ENCODE peak calls at places on chromosomes 4 and X, in six cellular contexts. T is HepG2, S is K562, P is SK-N-SH, N is H1, I is HCT116. W is an unnamed sample.

GRCh38 chr4:154545689-154546088 is 4.5 kb downstream of the PLRG1 start:
- DNase-seq in T (no peak), S (no peak), P (no peak), N (no peak), I (no peak), W (no peak)

GRCh38 chr4:183906486-183906735 is 1.3 kb downstream of the STOX2 start:
- DNase-seq in T (no peak), S (no peak), P (peak), N (no peak), I (no peak), W (no peak)

GRCh38 chr4:5956285-5957021 is 61.8 kb downstream of the C4orf50 start:
- DNase-seq in T (peak), S (no peak), P (peak), N (no peak), I (no peak), W (no peak)

GRCh38 chr4:179353791-179354190 is 1911.6 kb upstream of the AGA start:
- DNase-seq in T (no peak), S (no peak), P (no peak), N (no peak), I (no peak), W (no peak)

GRCh38 chr4:101678180-101678579 is 112.3 kb upstream of the BANK1 start:
- DNase-seq in T (no peak), S (no peak), P (no peak), N (no peak), I (no peak), W (no peak)

GRCh38 chr4:39255266-39255665 is 72.9 kb downstream of the WDR19 start:
- DNase-seq in T (peak), S (peak), P (no peak), N (no peak), I (no peak), W (no peak)

GRCh38 chr4:3225946-3226345 is 23.0 kb upstream of the MSANTD1 start:
- DNase-seq in T (no peak), S (no peak), P (no peak), N (no peak), I (no peak), W (no peak)

GRCh38 chrX:1283093-1283492 is 14.5 kb downstream of the CSF2RA start:
- DNase-seq in T (no peak), S (no peak), P (no peak), N (no peak), I (no peak), W (no peak)

GRCh38 chr4:137310593-137311490 is 221.5 kb downstream of the PCDH18 start:
- DNase-seq in T (no peak), S (no peak), P (peak), N (no peak), I (no peak), W (no peak)

GRCh38 chr4:176534566-176534965 is 214.8 kb downstream of the SPCS3 start:
- DNase-seq in T (no peak), S (no peak), P (no peak), N (no peak), I (no peak), W (no peak)

GRCh38 chr4:93169966-93170365 is 658.6 kb upstream of the ATOH1 start:
- DNase-seq in T (no peak), S (no peak), P (no peak), N (no peak), I (no peak), W (no peak)

GRCh38 chr4:143253156-143253555 is 68.4 kb downstream of the USP38 start:
- DNase-seq in T (no peak), S (no peak), P (no peak), N (no peak), I (no peak), W (no peak)

GRCh38 chr4:95360911-95361695 is 187.7 kb downstream of the UNC5C start:
- DNase-seq in T (no peak), S (no peak), P (no peak), N (no peak), I (no peak), W (no peak)

GRCh38 chrX:9285342-9285771 is 179.5 kb upstream of the TBL1X start:
- DNase-seq in T (no peak), S (no peak), P (no peak), N (no peak), I (no peak), W (no peak)

GRCh38 chrX:108299101-108299591 is 139.1 kb downstream of the COL4A6 start:
- DNase-seq in T (peak), S (no peak), P (no peak), N (no peak), I (no peak), W (no peak)

GRCh38 chrX:38937400-38937799 is 136.1 kb downstream of the MID1IP1 start:
- DNase-seq in T (peak), S (no peak), P (no peak), N (no peak), I (no peak), W (peak)

GRCh38 chrX:154540897-154541535 is 5.6 kb downstream of the G6PD start:
- DNase-seq in T (peak), S (no peak), P (no peak), N (no peak), I (no peak), W (peak)

GRCh38 chr4:183686461-183686860 is 27.4 kb downstream of the TRAPPC11 start:
- DNase-seq in T (no peak), S (no peak), P (no peak), N (no peak), I (no peak), W (no peak)

GRCh38 chrX:40167240-40168182 is 69.8 kb upstream of the BCOR start:
- DNase-seq in T (no peak), S (peak), P (no peak), N (peak), I (no peak), W (no peak)

GRCh38 chr4:11729548-11729947 is 300.9 kb upstream of the HS3ST1 start:
- DNase-seq in T (no peak), S (no peak), P (no peak), N (no peak), I (no peak), W (no peak)
- TF ChIP-seq JUND in T (no peak), S (no peak), P (no peak), N (no peak), I (no peak), W (no peak)

DNA sequence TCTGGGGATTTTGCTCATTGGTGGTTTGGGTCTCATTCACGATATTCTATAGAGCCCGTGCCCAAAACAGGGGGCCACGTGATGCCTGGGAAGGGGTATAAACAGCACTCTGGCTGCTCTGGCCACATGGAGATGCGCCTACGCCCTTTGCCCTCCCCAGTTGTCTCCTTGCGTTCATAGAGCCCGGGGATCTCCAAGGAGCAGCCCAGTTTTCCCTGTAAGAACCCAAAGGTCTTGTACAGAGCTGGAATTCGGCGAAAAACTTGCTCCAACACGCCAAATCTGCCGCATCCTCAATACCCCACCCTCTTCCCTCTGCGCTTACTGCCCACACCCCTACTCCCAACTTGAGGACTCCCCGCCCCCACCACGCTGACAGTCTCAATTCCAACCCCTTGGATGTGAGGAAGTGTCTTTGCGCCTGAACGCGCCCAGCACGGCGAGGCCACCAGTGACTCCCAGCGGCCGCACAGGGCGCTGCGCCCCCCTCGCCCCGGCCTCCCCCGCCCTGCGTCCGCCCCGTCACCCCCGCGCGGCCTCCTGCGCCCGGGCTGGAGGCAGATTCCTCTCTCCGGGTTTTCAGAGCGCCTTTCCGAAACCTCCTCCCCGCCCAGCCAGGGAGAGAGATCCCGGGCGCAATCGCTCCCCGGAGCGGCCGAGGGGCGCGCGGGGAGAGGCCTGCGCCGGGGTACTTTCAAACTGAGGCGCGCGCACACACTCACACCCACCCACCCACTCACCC is at the start of gene NHS:
- DNase-seq in T (no peak), S (peak), P (peak), N (peak), I (peak), W (peak)
- TF ChIP-seq JUND in T (no peak), S (no peak), P (no peak), N (no peak), I (no peak), W (no peak)

GRCh38 chr4:7016512-7016911 is 26.7 kb upstream of the TADA2B start:
- DNase-seq in T (no peak), S (no peak), P (no peak), N (no peak), I (no peak), W (no peak)

GRCh38 chr4:7017446-7018048 is 25.6 kb upstream of the TADA2B start:
- DNase-seq in T (no peak), S (no peak), P (no peak), N (no peak), I (no peak), W (no peak)

GRCh38 chr4:7020290-7020689 is 22.9 kb upstream of the TADA2B start:
- DNase-seq in T (no peak), S (no peak), P (no peak), N (no peak), I (no peak), W (no peak)

GRCh38 chr4:7019367-7019766 is 23.8 kb upstream of the TADA2B start:
- DNase-seq in T (no peak), S (no peak), P (no peak), N (no peak), I (no peak), W (no peak)

GRCh38 chr4:7018281-7018680 is 24.9 kb upstream of the TADA2B start:
- DNase-seq in T (no peak), S (no peak), P (no peak), N (no peak), I (no peak), W (no peak)
- TF ChIP-seq JUND in T (no peak), S (no peak), P (no peak), N (no peak), I (no peak), W (no peak)

GRCh38 chr4:663438-664428 is 10.3 kb downstream of the ATP5ME start:
- DNase-seq in T (no peak), S (no peak), P (peak), N (no peak), I (no peak), W (no peak)
- TF ChIP-seq JUND in T (no peak), S (no peak), P (no peak), N (no peak), I (no peak), W (no peak)

DNA sequence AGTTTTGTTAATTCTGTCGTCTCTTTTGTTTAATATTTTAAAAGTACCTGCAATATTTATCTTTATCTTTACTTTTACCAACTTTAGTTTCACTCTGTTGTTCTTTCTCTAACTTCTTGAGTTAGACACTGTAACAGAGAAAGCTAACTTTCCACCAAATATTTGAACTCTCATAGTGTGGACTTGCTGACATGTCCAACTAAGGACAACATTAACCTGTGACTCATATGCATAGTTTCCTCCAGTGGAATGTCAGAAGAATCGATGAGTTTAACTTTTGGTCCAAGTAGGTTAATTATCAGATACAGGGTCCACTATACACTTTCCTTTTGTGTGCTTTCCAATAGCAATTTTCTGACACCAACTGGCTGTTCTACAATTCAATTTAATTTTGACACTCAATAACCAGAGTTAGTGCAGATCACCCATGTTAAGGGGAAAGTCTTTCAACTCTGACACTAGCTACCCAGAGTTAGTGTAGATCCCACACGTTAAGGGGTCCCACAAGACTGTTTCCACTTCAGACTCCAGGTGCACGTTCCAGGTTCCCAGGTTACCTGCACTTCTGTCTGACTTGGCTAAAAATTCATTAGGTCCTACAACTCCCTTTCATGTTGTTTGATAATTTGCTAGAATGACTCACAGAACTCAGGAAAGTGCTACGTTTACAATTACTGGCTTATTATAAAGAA is 559.0 kb upstream of the AMOT start:
- DNase-seq in T (peak), S (no peak), P (no peak), N (no peak), I (peak), W (no peak)
- TF ChIP-seq JUND in T (no peak), S (no peak), P (no peak), N (no peak), I (no peak), W (no peak)

GRCh38 chr4:61527886-61528285 is 327.8 kb downstream of the ADGRL3 start:
- DNase-seq in T (no peak), S (no peak), P (no peak), N (no peak), I (no peak), W (no peak)

GRCh38 chr4:61528595-61528994 is 328.5 kb downstream of the ADGRL3 start:
- DNase-seq in T (no peak), S (no peak), P (no peak), N (no peak), I (no peak), W (no peak)

GRCh38 chr4:61532324-61532723 is 332.2 kb downstream of the ADGRL3 start:
- DNase-seq in T (no peak), S (no peak), P (no peak), N (no peak), I (no peak), W (no peak)

GRCh38 chr4:61531188-61531587 is 331.1 kb downstream of the ADGRL3 start:
- DNase-seq in T (peak), S (no peak), P (no peak), N (no peak), I (no peak), W (no peak)

GRCh38 chr4:61533140-61533539 is 333.0 kb downstream of the ADGRL3 start:
- DNase-seq in T (no peak), S (no peak), P (no peak), N (no peak), I (no peak), W (no peak)
- TF ChIP-seq JUND in T (no peak), S (no peak), P (no peak), N (no peak), I (no peak), W (no peak)

GRCh38 chrX:21305799-21306336 is 68.3 kb upstream of the CNKSR2 start:
- DNase-seq in T (no peak), S (no peak), P (no peak), N (no peak), I (no peak), W (no peak)
- TF ChIP-seq JUND in T (no peak), S (no peak), P (no peak), N (no peak), I (no peak), W (no peak)

GRCh38 chr4:149534779-149535178 is 280.9 kb downstream of the IQCM start:
- DNase-seq in T (no peak), S (no peak), P (no peak), N (no peak), I (no peak), W (no peak)

GRCh38 chr4:149531861-149532260 is 283.8 kb downstream of the IQCM start:
- DNase-seq in T (no peak), S (no peak), P (no peak), N (no peak), I (no peak), W (no peak)
- TF ChIP-seq JUND in T (no peak), S (no peak), P (no peak), N (no peak), I (peak), W (no peak)

GRCh38 chrX:2846992-2847391 is 18.3 kb downstream of the GYG2 start:
- DNase-seq in T (no peak), S (no peak), P (no peak), N (no peak), I (no peak), W (no peak)

GRCh38 chrX:2848806-2849420 is 20.2 kb downstream of the GYG2 start:
- DNase-seq in T (peak), S (no peak), P (no peak), N (no peak), I (no peak), W (peak)
- TF ChIP-seq JUND in T (no peak), S (no peak), P (no peak), N (no peak), I (no peak), W (no peak)

GRCh38 chr4:110033994-110034393 is 121.3 kb downstream of the EGF start:
- DNase-seq in T (no peak), S (no peak), P (no peak), N (no peak), I (no peak), W (no peak)
- TF ChIP-seq JUND in T (no peak), S (no peak), P (no peak), N (no peak), I (no peak), W (no peak)